ENCODE peak calls at places on chromosome 16, in five cellular contexts. I is brain microvascular endothelial cell; V is CD4-positive, alpha-beta T cell; P is AG10803; J is endothelial cell. B is an unnamed sample.
A peak's percentile ranks its signal among the peaks of the same experiment; 100 is the strongest.

GRCh38 chr16:78364501-78364900 is 265.0 kb downstream of the WWOX start:
- DNase-seq in I (no peak), V (no peak), P (no peak), J (no peak), B (no peak)

GRCh38 chr16:22942812-22943211 is 128.8 kb downstream of the HS3ST2 start:
- DNase-seq in I (no peak), V (no peak), P (no peak), J (no peak), B (no peak)

GRCh38 chr16:13811834-13812233 is 108.1 kb upstream of the ERCC4 start:
- DNase-seq in I (no peak), V (no peak), P (no peak), J (no peak), B (no peak)

GRCh38 chr16:22225060-22225459 is 19.0 kb downstream of the EEF2K start:
- DNase-seq in I (no peak), V (no peak), P (peak; percentile 33), J (no peak), B (no peak)

GRCh38 chr16:57946181-57946801 is 24.6 kb downstream of the CNGB1 start:
- DNase-seq in I (no peak), V (no peak), P (no peak), J (no peak), B (no peak)

GRCh38 chr16:69270395-69270794 is 40.8 kb upstream of the VPS4A start:
- DNase-seq in I (no peak), V (no peak), P (peak; percentile 66), J (no peak), B (no peak)

GRCh38 chr16:30131869-30132475 is 9.0 kb upstream of the MAPK3 start:
- DNase-seq in I (no peak), V (no peak), P (peak; percentile 64), J (no peak), B (no peak)

GRCh38 chr16:24319415-24319814 is 63.3 kb downstream of the CACNG3 start:
- DNase-seq in I (no peak), V (no peak), P (no peak), J (no peak), B (no peak)

GRCh38 chr16:10862432-10862831 is 14.6 kb upstream of the CIITA start:
- DNase-seq in I (peak; percentile 7), V (no peak), P (peak; percentile 82), J (no peak), B (peak; percentile 93)

GRCh38 chr16:9154576-9155410 is 63.3 kb downstream of the HAPSTR1 start:
- DNase-seq in I (no peak), V (no peak), P (no peak), J (no peak), B (no peak)

GRCh38 chr16:20638711-20639335 is 58.7 kb downstream of the ACSM1 start:
- DNase-seq in I (no peak), V (no peak), P (no peak), J (no peak), B (no peak)

GRCh38 chr16:20637247-20637646 is 60.2 kb downstream of the ACSM1 start:
- DNase-seq in I (no peak), V (no peak), P (no peak), J (no peak), B (no peak)
- TF ChIP-seq CTCF in I (no peak), V (no peak), P (no peak), J (no peak), B (no peak)

DNA sequence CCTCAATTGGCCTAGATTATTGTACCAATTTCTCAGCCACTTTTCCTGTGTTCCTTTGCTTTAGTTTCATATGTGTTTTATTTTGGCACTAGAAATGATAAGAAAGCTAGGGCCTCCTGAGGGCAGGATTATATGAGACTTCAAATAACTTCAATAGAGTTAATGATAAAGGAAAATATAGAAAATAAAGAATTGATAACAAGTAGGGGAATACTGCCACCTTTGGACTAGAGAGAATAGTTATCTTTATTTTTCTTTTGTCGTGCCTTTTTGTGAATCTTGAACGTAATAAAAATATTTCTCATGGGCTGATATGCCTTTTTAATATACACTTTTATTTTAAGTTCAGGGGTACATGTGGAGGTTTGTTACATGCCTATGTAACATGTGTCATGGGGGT is 29.3 kb upstream of the RBL2 start:
- DNase-seq in I (no peak), V (no peak), P (no peak), J (no peak), B (no peak)
- TF ChIP-seq CTCF in I (no peak), V (no peak), P (peak; percentile 22), J (no peak), B (peak; percentile 52)

DNA sequence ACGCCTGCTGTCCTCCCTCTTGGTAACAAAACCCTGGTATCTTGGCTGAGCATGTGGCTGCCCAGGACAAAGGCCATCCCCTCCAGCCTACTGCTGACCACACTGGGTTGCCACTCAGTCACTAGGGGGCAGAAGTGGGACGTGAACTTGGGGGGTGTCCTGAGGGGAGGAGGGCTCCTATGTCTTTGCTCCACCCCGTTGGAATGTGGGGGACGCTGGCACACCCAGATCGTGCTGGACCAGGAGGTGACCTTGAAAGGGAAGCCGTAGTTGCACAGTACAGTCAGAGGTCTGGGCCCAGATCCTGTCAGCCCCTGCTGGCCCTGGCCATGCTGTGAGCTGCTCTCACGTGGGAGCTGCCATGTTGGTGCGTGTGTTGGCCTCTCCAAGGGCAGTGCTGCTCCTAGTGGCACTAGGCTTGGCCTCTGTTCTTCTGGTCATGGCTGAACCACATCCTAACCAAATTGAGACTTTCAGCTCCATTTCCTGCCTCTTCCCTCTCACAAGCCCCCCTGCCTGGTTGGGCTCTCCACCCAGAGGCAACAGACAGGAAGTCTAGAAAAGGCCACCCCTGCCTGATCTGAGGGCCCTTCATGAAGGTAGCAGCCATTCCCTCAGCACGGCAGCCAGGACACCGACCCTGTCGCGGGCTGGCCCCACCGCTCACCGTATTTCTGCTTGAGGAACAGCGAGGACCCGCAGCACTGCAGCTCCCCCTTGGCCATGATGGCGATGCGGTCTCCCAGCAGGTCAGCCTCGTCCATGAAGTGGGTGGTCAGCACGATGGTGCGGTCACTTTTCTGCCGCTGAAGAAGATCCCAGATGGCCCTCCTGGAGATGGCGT is 29.0 kb upstream of the RNPS1 start:
- DNase-seq in I (no peak), V (no peak), P (peak; percentile 24), J (no peak), B (peak; percentile 47)
- TF ChIP-seq CTCF in I (peak; percentile 60), V (no peak), P (peak; percentile 54), J (no peak), B (peak; percentile 22)

GRCh38 chr16:19330801-19331484 is 45.4 kb downstream of the CLEC19A start:
- DNase-seq in I (peak; percentile 14), V (no peak), P (peak; percentile 42), J (no peak), B (no peak)
- TF ChIP-seq CTCF in I (no peak), V (no peak), P (no peak), J (no peak), B (no peak)

DNA sequence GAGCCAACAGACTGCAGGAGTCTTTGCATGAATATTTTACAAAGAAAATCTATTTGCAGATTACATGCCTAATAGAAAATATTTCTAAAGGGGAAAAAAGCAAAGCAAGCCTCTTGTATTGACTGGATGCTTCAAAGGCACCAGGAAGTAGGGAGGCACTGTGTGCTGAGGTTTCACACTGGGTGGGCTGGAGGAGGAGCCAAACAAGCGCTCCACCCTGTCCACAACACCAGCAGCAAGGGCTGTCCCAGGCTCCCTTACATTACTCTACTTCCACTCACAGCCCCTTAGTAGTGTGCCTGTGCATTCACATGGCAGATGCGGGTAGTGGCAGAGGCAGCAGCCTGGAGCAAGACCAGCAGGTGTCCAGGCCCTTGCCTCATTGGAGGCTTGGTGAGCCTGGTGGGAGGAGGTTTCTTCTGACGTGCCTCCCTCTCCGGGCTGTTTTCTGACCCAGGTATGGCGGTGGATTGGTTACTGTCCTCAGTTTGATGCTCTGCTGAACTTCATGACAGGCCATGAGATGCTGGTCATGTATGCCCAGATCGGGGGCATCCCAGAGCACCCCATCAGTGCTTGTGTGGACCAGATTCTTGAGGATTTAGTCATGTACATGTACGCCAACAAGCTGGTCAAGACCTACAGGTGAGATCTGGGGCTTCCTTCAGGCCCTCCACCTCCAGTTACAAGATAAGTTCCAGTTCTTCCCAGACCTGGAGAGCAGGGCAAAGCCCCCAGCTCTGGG is 7.0 kb upstream of the CCNF start:
- DNase-seq in I (no peak), V (no peak), P (no peak), J (no peak), B (no peak)
- TF ChIP-seq CTCF in I (no peak), V (no peak), P (no peak), J (no peak), B (no peak)

GRCh38 chr16:7026639-7027038 is 306.0 kb upstream of the RBFOX1 start:
- DNase-seq in I (no peak), V (no peak), P (no peak), J (no peak), B (no peak)
- TF ChIP-seq CTCF in I (no peak), V (no peak), P (no peak), J (no peak), B (no peak)